ENCODE peak calls at places on chromosomes 1 and 21, in six cellular contexts. L, V, O, M, G and D are unnamed samples.

GRCh38 chr1:108877324-108877812 is 583 bp downstream of the GPSM2 start:
- DNase-seq in L (no peak), V (no peak), O (peak), M (peak), G (no peak), D (peak)

GRCh38 chr1:5250336-5250735 is 595.9 kb downstream of the AJAP1 start:
- DNase-seq in L (no peak), V (no peak), O (no peak), M (no peak), G (no peak), D (no peak)

GRCh38 chr1:119253366-119253765 is 112.9 kb upstream of the WARS2 start:
- DNase-seq in L (no peak), V (no peak), O (no peak), M (no peak), G (no peak), D (no peak)

GRCh38 chr1:31769720-31770390 is 5.7 kb upstream of the ADGRB2 start:
- DNase-seq in L (no peak), V (no peak), O (no peak), M (no peak), G (no peak), D (no peak)

GRCh38 chr1:157952601-157953000 is 40.8 kb upstream of the KIRREL1 start:
- DNase-seq in L (no peak), V (no peak), O (no peak), M (no peak), G (no peak), D (no peak)

GRCh38 chr21:25385912-25386474 is 221.3 kb downstream of the MRPL39 start:
- DNase-seq in L (peak), V (no peak), O (no peak), M (peak), G (no peak), D (peak)

GRCh38 chr1:6386371-6386949 is 7.1 kb downstream of the ACOT7 start:
- DNase-seq in L (no peak), V (no peak), O (no peak), M (peak), G (no peak), D (no peak)

GRCh38 chr1:87963566-87963965 is 634.9 kb downstream of the LMO4 start:
- DNase-seq in L (no peak), V (no peak), O (no peak), M (peak), G (no peak), D (no peak)

GRCh38 chr1:70401974-70402373 is 9.1 kb upstream of the CTH start:
- DNase-seq in L (no peak), V (no peak), O (no peak), M (no peak), G (no peak), D (no peak)

GRCh38 chr1:54619749-54620148 is 3.6 kb downstream of the FAM151A start:
- DNase-seq in L (no peak), V (no peak), O (no peak), M (no peak), G (no peak), D (no peak)

GRCh38 chr1:201025571-201026002 is 2.1 kb upstream of the KIF21B start:
- DNase-seq in L (peak), V (no peak), O (no peak), M (no peak), G (no peak), D (peak)

GRCh38 chr1:243596441-243597183 is 253.4 kb downstream of the AKT3 start:
- DNase-seq in L (peak), V (no peak), O (no peak), M (peak), G (no peak), D (peak)

GRCh38 chr1:1629430-1630190 is 2.4 kb upstream of the MMP23B start:
- DNase-seq in L (no peak), V (peak), O (no peak), M (no peak), G (peak), D (peak)

GRCh38 chr1:195030793-195031192 is 1577.4 kb downstream of the KCNT2 start:
- DNase-seq in L (no peak), V (no peak), O (no peak), M (no peak), G (no peak), D (no peak)

GRCh38 chr1:2835650-2836159 is 34.2 kb upstream of the TTC34 start:
- DNase-seq in L (no peak), V (no peak), O (no peak), M (no peak), G (no peak), D (no peak)

GRCh38 chr1:38919075-38919474 is 22.6 kb downstream of the RHBDL2 start:
- DNase-seq in L (no peak), V (no peak), O (no peak), M (no peak), G (no peak), D (no peak)
- TF ChIP-seq CTCF in L (no peak), V (no peak), O (no peak), M (no peak), G (no peak), D (no peak)

GRCh38 chr1:197156692-197157091 is 10.2 kb upstream of the ASPM start:
- DNase-seq in L (no peak), V (no peak), O (no peak), M (no peak), G (no peak), D (no peak)
- TF ChIP-seq CTCF in L (peak), V (no peak), O (no peak), M (no peak), G (no peak), D (no peak)

GRCh38 chr1:238681021-238681420 is 705.3 kb upstream of the CHRM3 start:
- DNase-seq in L (no peak), V (no peak), O (no peak), M (peak), G (no peak), D (no peak)
- TF ChIP-seq CTCF in L (no peak), V (no peak), O (no peak), M (no peak), G (no peak), D (no peak)

DNA sequence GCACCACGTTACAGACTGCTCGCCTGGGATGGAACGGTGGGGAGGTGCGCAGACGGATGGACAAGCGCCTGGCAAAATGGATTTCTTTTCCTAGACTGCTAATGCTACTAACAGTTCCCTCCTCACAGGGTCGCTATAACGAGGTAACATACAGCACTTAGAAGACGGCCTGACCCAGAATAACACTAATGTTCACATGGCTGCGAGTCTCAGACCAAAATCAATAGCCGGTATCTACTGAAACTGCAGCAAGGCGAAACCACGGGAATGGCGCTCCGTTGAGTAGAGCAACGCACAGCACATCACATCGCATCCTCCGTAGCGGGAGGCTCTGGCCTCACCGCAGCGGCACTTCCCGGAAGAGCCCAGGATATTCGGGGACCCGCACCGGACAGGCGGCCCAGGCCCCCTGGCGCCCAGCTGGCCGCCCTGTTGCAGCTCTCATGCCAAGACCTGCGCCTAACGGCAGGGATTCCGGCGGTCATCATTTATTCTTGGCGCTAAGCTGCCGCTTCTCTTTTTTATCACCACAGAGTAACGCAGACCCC is 46.6 kb downstream of the VPS26C start:
- DNase-seq in L (no peak), V (peak), O (peak), M (peak), G (no peak), D (peak)
- TF ChIP-seq CTCF in L (peak), V (no peak), O (no peak), M (peak), G (no peak), D (no peak)